ENCODE peak calls at places on chromosomes 2 and 18, in seven cellular contexts. F is left ventricle myocardium inferior, W is adrenal gland, L is IMR-90, O is prostate gland, X is ovary, B is colonic mucosa. E is an unnamed sample. For H3K27me3 and H3K9me3, the result is how much of the 10 kb centered on the place peaks cover.

GRCh38 chr18:49021433-49022129 is 70.8 kb upstream of the SMAD7 start:
- DNase-seq in F (peak), W (peak), L (peak), O (no peak), X (no peak), B (peak), E (peak)

GRCh38 chr2:647691-648231 is 29.4 kb downstream of the TMEM18 start:
- DNase-seq in F (no peak), W (no peak), L (no peak), O (peak), X (no peak), B (no peak), E (no peak)

GRCh38 chr18:31101148-31102019 is 837 bp downstream of the DSC2 start:
- DNase-seq in F (peak), W (peak), L (no peak), O (peak), X (peak), B (peak), E (peak)

GRCh38 chr2:9378433-9379371 is 44.6 kb downstream of the ITGB1BP1 start:
- DNase-seq in F (peak), W (no peak), L (peak), O (no peak), X (peak), B (no peak), E (peak)

GRCh38 chr2:212451786-212452200 is 86.8 kb downstream of the ERBB4 start:
- DNase-seq in F (no peak), W (no peak), L (peak), O (no peak), X (no peak), B (no peak), E (no peak)

GRCh38 chr18:10942998-10943397 is 206.4 kb downstream of the PIEZO2 start:
- DNase-seq in F (no peak), W (no peak), L (no peak), O (no peak), X (no peak), B (no peak), E (no peak)

GRCh38 chr18:13540783-13541182 is 185.6 kb downstream of the FAM210A start:
- DNase-seq in F (no peak), W (no peak), L (no peak), O (no peak), X (no peak), B (no peak), E (peak)

GRCh38 chr2:224966663-224967062 is 75.6 kb downstream of the DOCK10 start:
- DNase-seq in F (no peak), W (no peak), L (no peak), O (no peak), X (no peak), B (no peak), E (no peak)

GRCh38 chr2:65186872-65187851 is 40.5 kb upstream of the ACTR2 start:
- DNase-seq in F (peak), W (peak), L (peak), O (peak), X (peak), B (peak), E (peak)

GRCh38 chr18:62758591-62758990 is 43.2 kb downstream of the PHLPP1 start:
- DNase-seq in F (no peak), W (no peak), L (no peak), O (no peak), X (no peak), B (no peak), E (no peak)

GRCh38 chr18:10953672-10954071 is 195.7 kb downstream of the PIEZO2 start:
- DNase-seq in F (no peak), W (no peak), L (no peak), O (no peak), X (no peak), B (no peak), E (no peak)

GRCh38 chr18:56351911-56352502 is 286.4 kb downstream of the TXNL1 start:
- DNase-seq in F (no peak), W (no peak), L (peak), O (no peak), X (no peak), B (no peak), E (no peak)

GRCh38 chr18:35484034-35484433 is 13.7 kb downstream of the INO80C start:
- DNase-seq in F (no peak), W (no peak), L (no peak), O (no peak), X (no peak), B (no peak), E (no peak)

GRCh38 chr2:99389371-99389770 is 52.2 kb downstream of the EIF5B start:
- DNase-seq in F (no peak), W (no peak), L (peak), O (no peak), X (no peak), B (no peak), E (no peak)

GRCh38 chr18:33505798-33506197 is 65.3 kb upstream of the CCDC178 start:
- DNase-seq in F (no peak), W (no peak), L (no peak), O (no peak), X (no peak), B (no peak), E (no peak)

GRCh38 chr2:38602136-38602731 is 494 bp downstream of the HNRNPLL start:
- DNase-seq in F (peak), W (peak), L (no peak), O (peak), X (peak), B (peak), E (peak)

GRCh38 chr2:218812861-218813260 is 18.7 kb downstream of the PRKAG3 start:
- DNase-seq in F (no peak), W (no peak), L (no peak), O (no peak), X (no peak), B (no peak), E (no peak)

GRCh38 chr2:28348149-28348567 is 44.5 kb upstream of the FOSL2 start:
- DNase-seq in F (no peak), W (no peak), L (no peak), O (no peak), X (no peak), B (no peak), E (peak)

GRCh38 chr2:215828528-215829184 is 184.7 kb downstream of the MREG start:
- DNase-seq in F (no peak), W (peak), L (peak), O (peak), X (peak), B (peak), E (peak)

GRCh38 chr18:63192171-63192884 is 127.2 kb downstream of the BCL2 start:
- DNase-seq in F (no peak), W (no peak), L (no peak), O (no peak), X (no peak), B (no peak), E (no peak)

GRCh38 chr18:45416168-45416567 is 199.1 kb upstream of the SLC14A2 start:
- DNase-seq in F (no peak), W (peak), L (no peak), O (peak), X (no peak), B (peak), E (no peak)

GRCh38 chr2:207629553-207629952 is 4.4 kb upstream of the METTL21A start:
- DNase-seq in F (no peak), W (no peak), L (no peak), O (no peak), X (no peak), B (no peak), E (no peak)

GRCh38 chr2:57443985-57444501 is 602.6 kb upstream of the VRK2 start:
- DNase-seq in F (no peak), W (no peak), L (no peak), O (no peak), X (no peak), B (no peak), E (no peak)

GRCh38 chr2:240585101-240585500 is 1.4 kb upstream of the CAPN10 start:
- DNase-seq in F (peak), W (no peak), L (no peak), O (no peak), X (no peak), B (no peak), E (no peak)

GRCh38 chr2:163552758-163553157 is 183.1 kb downstream of the FIGN start:
- DNase-seq in F (no peak), W (no peak), L (no peak), O (no peak), X (no peak), B (no peak), E (no peak)

GRCh38 chr2:49973917-49974368 is 819.6 kb upstream of the FSHR start:
- DNase-seq in F (peak), W (peak), L (no peak), O (peak), X (peak), B (peak), E (peak)

GRCh38 chr2:3202926-3203325 is 174.7 kb downstream of the EIPR1 start:
- DNase-seq in F (no peak), W (no peak), L (no peak), O (no peak), X (no peak), B (no peak), E (no peak)

GRCh38 chr2:143946436-143947385 is 573.2 kb downstream of the ZEB2 start:
- DNase-seq in F (no peak), W (no peak), L (no peak), O (no peak), X (no peak), B (no peak), E (no peak)

GRCh38 chr2:238571626-238572372 is 145.1 kb downstream of the ASB1 start:
- DNase-seq in F (no peak), W (no peak), L (no peak), O (no peak), X (no peak), B (no peak), E (no peak)

GRCh38 chr2:174326880-174327558 is 7.7 kb upstream of the SP9 start:
- DNase-seq in F (no peak), W (no peak), L (no peak), O (no peak), X (no peak), B (no peak), E (no peak)

GRCh38 chr2:174328309-174329156 is 6.2 kb upstream of the SP9 start:
- DNase-seq in F (no peak), W (no peak), L (no peak), O (no peak), X (no peak), B (no peak), E (no peak)

GRCh38 chr2:174327559-174327897 is 7.2 kb upstream of the SP9 start:
- DNase-seq in F (no peak), W (no peak), L (no peak), O (no peak), X (no peak), B (no peak), E (no peak)

GRCh38 chr2:174329157-174329715 is 5.5 kb upstream of the SP9 start:
- DNase-seq in F (no peak), W (no peak), L (no peak), O (no peak), X (no peak), B (no peak), E (no peak)

GRCh38 chr2:174327958-174328308 is 6.8 kb upstream of the SP9 start:
- DNase-seq in F (no peak), W (no peak), L (no peak), O (no peak), X (no peak), B (no peak), E (no peak)
- H3K27me3 ChIP-seq in F (half or more), W (half or more), L (half or more), O (half or more), X (under half), B (half or more), E (under half)

GRCh38 chr2:204497855-204498254 is 47.4 kb upstream of the PARD3B start:
- DNase-seq in F (no peak), W (no peak), L (no peak), O (no peak), X (no peak), B (no peak), E (no peak)

GRCh38 chr2:204492417-204492816 is 52.9 kb upstream of the PARD3B start:
- DNase-seq in F (no peak), W (no peak), L (no peak), O (no peak), X (no peak), B (no peak), E (no peak)

GRCh38 chr2:204494681-204495080 is 50.6 kb upstream of the PARD3B start:
- DNase-seq in F (no peak), W (no peak), L (no peak), O (no peak), X (no peak), B (no peak), E (no peak)

GRCh38 chr2:204491528-204491927 is 53.7 kb upstream of the PARD3B start:
- DNase-seq in F (no peak), W (no peak), L (no peak), O (no peak), X (no peak), B (no peak), E (no peak)

DNA sequence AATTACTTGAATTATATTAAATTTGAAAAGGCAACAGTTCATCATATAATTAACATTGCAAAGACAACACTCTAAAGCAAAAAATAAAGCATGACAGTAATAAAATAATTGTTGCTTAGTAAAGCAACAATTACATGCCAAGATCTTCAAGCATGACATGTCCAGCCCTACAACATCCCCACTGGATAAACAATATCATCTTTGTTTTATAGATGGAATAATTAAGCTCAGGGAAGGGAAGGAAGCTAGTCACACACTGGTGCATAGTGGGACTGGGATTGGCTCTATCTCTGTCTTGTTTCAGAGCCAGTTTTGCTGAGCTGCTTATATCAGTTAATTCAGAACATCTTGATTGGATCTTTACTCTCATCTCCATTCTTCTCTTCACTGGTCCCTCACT is 49.9 kb upstream of the PARD3B start:
- DNase-seq in F (no peak), W (no peak), L (no peak), O (no peak), X (no peak), B (no peak), E (no peak)
- H3K9me3 ChIP-seq in F (under half), W (under half), L (under half), O (under half), X (under half), B (under half), E (under half)

DNA sequence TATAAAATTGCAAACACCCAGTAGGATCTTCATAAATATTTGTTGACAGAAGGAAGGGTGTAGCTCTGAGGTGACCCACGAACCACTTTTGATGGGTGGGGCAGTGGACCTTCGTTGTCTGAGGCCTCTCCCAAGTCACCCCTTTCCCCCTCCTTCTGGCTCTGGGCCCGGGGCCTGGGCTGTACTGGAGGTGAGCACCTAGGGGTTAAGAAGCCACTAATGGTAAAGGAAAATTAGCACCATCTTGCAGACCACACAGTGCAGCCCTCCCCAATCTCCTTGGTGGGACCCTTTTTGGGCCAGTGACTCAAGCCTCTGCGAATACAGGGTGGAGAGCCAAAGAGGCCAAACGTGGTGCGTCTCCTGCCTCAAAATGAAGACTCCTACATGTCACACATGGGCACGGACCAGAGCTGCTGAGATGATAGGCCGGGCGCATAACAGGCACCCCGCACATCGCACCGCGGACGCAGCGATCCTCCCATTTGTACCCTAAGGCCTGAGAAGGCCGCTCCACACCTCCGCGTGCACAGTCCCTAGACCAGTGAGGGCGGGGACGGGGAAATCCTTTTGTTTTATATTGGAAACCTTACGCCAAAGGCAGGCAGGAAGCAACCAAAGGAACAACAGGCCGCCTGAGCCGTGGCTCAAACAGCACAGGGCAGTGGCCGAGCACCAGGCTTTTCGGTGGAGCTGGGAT is 31.9 kb upstream of the ATP6V1B1 start:
- DNase-seq in F (no peak), W (no peak), L (no peak), O (no peak), X (no peak), B (no peak), E (no peak)
- H3K27me3 ChIP-seq in F (half or more), W (under half), L (under half), O (under half), X (under half), B (under half), E (under half)

DNA sequence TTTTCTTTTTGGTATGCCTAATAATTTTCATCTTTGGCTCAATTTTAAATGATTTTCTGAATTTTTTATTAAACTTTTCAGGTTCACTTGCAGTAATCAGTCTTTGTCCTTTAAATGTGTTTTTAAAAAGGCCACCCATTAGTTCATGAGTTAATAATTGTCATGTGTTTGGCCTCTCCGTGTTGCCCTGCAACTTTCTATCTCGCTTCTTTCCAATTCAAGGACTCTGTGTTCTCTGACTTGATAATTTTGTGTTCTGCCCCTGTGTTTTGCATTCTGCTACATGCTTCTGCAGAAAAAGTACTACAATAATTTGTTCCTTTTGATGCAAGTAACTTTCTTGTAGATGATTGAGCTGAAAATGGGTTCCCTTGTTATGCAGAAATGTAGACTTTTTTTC is 921.4 kb upstream of the LRATD1 start:
- DNase-seq in F (no peak), W (no peak), L (no peak), O (no peak), X (no peak), B (no peak), E (no peak)
- H3K9me3 ChIP-seq in F (under half), W (under half), L (under half), O (under half), X (under half), B (under half), E (under half)

DNA sequence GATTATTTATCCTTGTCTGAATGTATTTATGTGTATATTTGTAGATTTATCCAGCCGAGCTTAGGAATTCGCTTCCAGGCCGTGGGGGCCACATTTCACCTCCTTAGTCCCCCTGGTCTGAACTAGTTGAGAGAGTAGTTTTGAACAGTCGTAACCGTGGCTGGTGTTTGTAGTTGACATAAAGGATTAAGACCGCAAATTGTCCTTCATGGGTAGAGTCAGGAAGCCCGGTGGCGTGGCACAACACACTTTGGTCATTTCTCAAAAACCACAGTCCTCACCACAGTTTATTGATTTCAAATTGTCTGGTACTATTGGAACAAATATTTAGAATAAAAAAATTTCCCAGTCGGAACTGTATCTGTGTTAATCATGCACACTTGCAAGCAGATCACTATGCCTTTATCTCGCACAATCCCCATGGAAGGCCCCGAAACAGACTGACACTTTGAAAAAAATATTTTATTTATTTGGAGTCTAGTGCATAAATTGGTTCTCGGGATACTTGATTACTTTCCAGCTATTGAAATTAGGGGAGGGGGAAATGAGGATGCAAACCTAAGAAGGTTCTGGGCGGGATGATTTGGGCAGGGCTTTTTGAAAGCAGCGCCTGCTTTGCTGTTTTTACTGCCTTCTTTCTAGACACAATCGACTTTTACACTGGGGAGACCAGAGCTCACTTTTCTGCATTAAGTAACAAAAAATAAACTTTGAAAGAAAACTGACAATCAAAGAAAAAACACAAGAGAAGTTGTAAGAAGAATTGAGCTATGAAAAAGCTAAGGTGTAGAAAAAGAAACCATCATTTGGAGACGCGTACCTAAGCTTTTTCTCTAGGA is 15.5 kb upstream of the HOXD1 start:
- DNase-seq in F (no peak), W (no peak), L (no peak), O (no peak), X (no peak), B (no peak), E (no peak)
- H3K27me3 ChIP-seq in F (half or more), W (under half), L (half or more), O (under half), X (under half), B (under half), E (under half)

GRCh38 chr2:88813612-88814011 is 122.1 kb downstream of the RPIA start:
- DNase-seq in F (no peak), W (no peak), L (no peak), O (no peak), X (no peak), B (no peak), E (no peak)

GRCh38 chr2:88815243-88816096 is 124.0 kb downstream of the RPIA start:
- DNase-seq in F (no peak), W (no peak), L (no peak), O (no peak), X (no peak), B (no peak), E (no peak)

GRCh38 chr2:88818381-88818780 is 126.9 kb downstream of the RPIA start:
- DNase-seq in F (no peak), W (no peak), L (no peak), O (no peak), X (no peak), B (no peak), E (no peak)
- H3K9me3 ChIP-seq in F (under half), W (under half), L (under half), O (under half), X (under half), B (under half), E (under half)